ENCODE peak calls at places on chromosomes 11 and 22, in five cellular contexts. O, T, G, R and P are unnamed samples.

GRCh38 chr22:40592352-40593113 is 44.0 kb downstream of the MRTFA start:
- DNase-seq in O (peak), T (no peak), G (no peak), R (no peak), P (no peak)

GRCh38 chr11:11786771-11787170 is 55.0 kb upstream of the USP47 start:
- DNase-seq in O (no peak), T (peak), G (no peak), R (peak), P (peak)

GRCh38 chr11:13415201-13415600 is 47.8 kb downstream of the BTBD10 start:
- DNase-seq in O (no peak), T (no peak), G (no peak), R (no peak), P (no peak)

GRCh38 chr11:116485425-116485824 is 287.4 kb downstream of the BUD13 start:
- DNase-seq in O (no peak), T (no peak), G (no peak), R (no peak), P (no peak)

GRCh38 chr11:26947379-26947844 is 46.5 kb upstream of the FIBIN start:
- DNase-seq in O (no peak), T (no peak), G (peak), R (peak), P (no peak)

GRCh38 chr22:40036591-40037225 is 42.0 kb downstream of the FAM83F start:
- DNase-seq in O (peak), T (peak), G (peak), R (peak), P (peak)

GRCh38 chr11:33471541-33471940 is 214.4 kb downstream of the HIPK3 start:
- DNase-seq in O (no peak), T (no peak), G (no peak), R (no peak), P (no peak)

GRCh38 chr11:32586576-32587190 is 3.1 kb downstream of the EIF3M start:
- DNase-seq in O (no peak), T (no peak), G (no peak), R (peak), P (peak)

GRCh38 chr11:10858505-10859360 is 880 bp upstream of the ZBED5 start:
- DNase-seq in O (peak), T (peak), G (peak), R (no peak), P (peak)

GRCh38 chr22:18111759-18112330 is 1.2 kb downstream of the TUBA8 start:
- DNase-seq in O (no peak), T (peak), G (no peak), R (no peak), P (no peak)

GRCh38 chr22:27207907-27208306 is 550.5 kb downstream of the MIAT start:
- DNase-seq in O (no peak), T (no peak), G (no peak), R (peak), P (no peak)

GRCh38 chr11:107840120-107840479 is 18.5 kb downstream of the SLC35F2 start:
- DNase-seq in O (no peak), T (peak), G (no peak), R (no peak), P (no peak)

GRCh38 chr11:330307-330693 is 9.6 kb upstream of the IFITM3 start:
- DNase-seq in O (no peak), T (no peak), G (no peak), R (no peak), P (no peak)

GRCh38 chr11:83070044-83070877 is 1.4 kb downstream of the RAB30 start:
- DNase-seq in O (no peak), T (no peak), G (no peak), R (peak), P (no peak)

GRCh38 chr11:113401718-113402117 is 14.1 kb downstream of the ANKK1 start:
- DNase-seq in O (no peak), T (peak), G (peak), R (no peak), P (no peak)